ENCODE peak calls at places on chromosome 19, in four cellular contexts. N, W, S and R are unnamed samples.

GRCh38 chr19:12749938-12750521 is 1.6 kb upstream of the BEST2 start:
- DNase-seq in S (peak), N (no peak), W (no peak), R (peak)

GRCh38 chr19:51124729-51125128 is at the start of gene SIGLEC9:
- DNase-seq in S (no peak), N (no peak), W (no peak), R (no peak)

GRCh38 chr19:41085748-41086415 is 2.4 kb upstream of the CYP2A13 start:
- DNase-seq in S (no peak), N (no peak), W (no peak), R (no peak)

GRCh38 chr19:15589760-15590451 is 25.1 kb upstream of the CYP4F8 start:
- DNase-seq in W (no peak), N (no peak), S (no peak), R (no peak)

GRCh38 chr19:36849701-36850645 is 703 bp upstream of the ZNF345 start:
- DNase-seq in N (peak), W (peak), S (peak), R (peak)

GRCh38 chr19:40862785-40863184 is 12.5 kb upstream of the CYP2A6 start:
- DNase-seq in W (no peak), S (peak), N (no peak), R (no peak)

GRCh38 chr19:35601971-35602370 is 10.6 kb upstream of the HAUS5 start:
- DNase-seq in W (no peak), S (no peak), N (no peak), R (no peak)

GRCh38 chr19:3524075-3524842 is 14.7 kb upstream of the TEKTIP1 start:
- DNase-seq in S (no peak), N (no peak), W (no peak), R (no peak)

GRCh38 chr19:16161848-16162247 is 11.5 kb downstream of the CIB3 start:
- DNase-seq in S (peak), N (no peak), W (no peak), R (peak)

GRCh38 chr19:36528921-36529518 is 949 bp upstream of the ZNF260 start:
- DNase-seq in W (peak), N (peak), S (no peak), R (no peak)

GRCh38 chr19:21202865-21203494 is 61.1 kb downstream of the ZNF431 start:
- DNase-seq in S (peak), N (peak), W (peak), R (peak)

GRCh38 chr19:3238066-3238561 is 13.7 kb downstream of the CELF5 start:
- DNase-seq in W (no peak), S (no peak), N (no peak), R (no peak)

GRCh38 chr19:58439576-58440554 is at the start of gene ZNF132:
- DNase-seq in N (peak), S (peak), W (peak), R (peak)

GRCh38 chr19:18672606-18673337 is 10.7 kb upstream of the CRTC1 start:
- DNase-seq in S (peak), W (peak), N (peak), R (peak)

GRCh38 chr19:53102186-53102585 is 1.0 kb downstream of the ZNF160 start:
- DNase-seq in S (no peak), N (peak), W (no peak), R (no peak)

GRCh38 chr19:32388393-32388724 is 17.2 kb upstream of the DPY19L3 start:
- DNase-seq in W (no peak), S (no peak), N (no peak), R (no peak)

GRCh38 chr19:6099633-6100032 is 10.7 kb downstream of the RFX2 start:
- DNase-seq in W (no peak), N (no peak), S (no peak), R (no peak)
- H3K4me2 ChIP-seq in W (no peak), N (no peak), S (no peak), R (no peak)

GRCh38 chr19:29668746-29669609 is 3.7 kb downstream of the PLEKHF1 start:
- DNase-seq in S (no peak), N (no peak), W (no peak), R (no peak)
- H4K8ac ChIP-seq in S (no peak), N (no peak), W (no peak), R (no peak)

GRCh38 chr19:31261651-31262331 is 87.4 kb downstream of the TSHZ3 start:
- DNase-seq in S (peak), N (no peak), W (no peak), R (peak)
- H3K4me2 ChIP-seq in S (no peak), N (no peak), W (no peak), R (peak)

GRCh38 chr19:55382522-55383054 is 1.5 kb downstream of the TMEM238 start:
- DNase-seq in S (no peak), N (no peak), W (no peak), R (no peak)

GRCh38 chr19:55384576-55385235 is 614 bp upstream of the TMEM238 start:
- DNase-seq in W (no peak), S (no peak), N (no peak), R (no peak)

GRCh38 chr19:55383279-55383788 is 758 bp downstream of the TMEM238 start:
- DNase-seq in N (no peak), W (no peak), S (no peak), R (no peak)

GRCh38 chr19:55385236-55385748 is 440 bp upstream of the RPL28 start:
- DNase-seq in W (peak), N (peak), S (peak), R (peak)

DNA sequence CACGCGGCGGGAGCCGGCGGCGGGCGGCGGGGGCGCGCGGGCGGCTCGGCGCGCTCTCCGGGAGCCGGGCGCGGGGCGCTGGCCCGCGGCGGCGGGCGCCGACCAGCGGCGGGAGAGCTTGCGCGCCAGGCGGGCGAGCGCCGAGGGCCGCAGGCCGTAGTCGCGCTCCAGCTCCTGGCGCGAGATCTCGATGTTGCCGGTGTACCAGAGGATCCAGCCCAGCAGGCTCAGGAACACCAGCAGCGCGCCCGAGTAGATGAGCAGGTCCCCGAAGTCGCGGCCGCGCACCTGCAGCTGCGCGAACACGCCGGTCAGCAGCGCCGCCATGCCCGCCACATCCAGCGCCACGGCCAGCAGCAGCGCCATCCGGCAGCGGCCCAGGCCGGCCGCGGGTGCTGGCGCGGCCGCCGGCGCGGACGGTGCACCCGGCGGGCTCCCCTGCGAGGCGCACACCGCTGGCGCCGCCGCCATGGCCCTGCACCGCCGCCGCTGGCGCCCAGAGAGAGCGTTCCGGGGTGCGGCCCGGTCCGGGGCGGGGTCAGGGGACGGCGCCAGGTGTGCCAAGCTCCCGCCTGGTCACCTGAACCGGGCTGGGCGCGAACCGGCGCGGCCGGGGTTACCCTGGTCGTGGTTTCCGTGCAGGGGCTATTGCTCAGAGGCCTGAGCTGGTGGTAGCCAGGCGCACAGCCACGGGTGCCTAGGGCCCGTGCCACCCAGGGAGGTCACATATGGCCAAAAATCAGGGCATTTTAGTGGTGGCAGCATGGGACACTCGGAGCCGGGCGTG is at the start of gene TMEM238:
- DNase-seq in W (peak), N (peak), S (peak), R (peak)
- H4K8ac ChIP-seq in W (no peak), N (no peak), S (peak), R (peak)

GRCh38 chr19:47778089-47778953 is at the start of gene SELENOW:
- DNase-seq in W (peak), S (peak), N (peak), R (peak)

GRCh38 chr19:47779524-47780214 is 1.2 kb downstream of the SELENOW start:
- DNase-seq in W (no peak), N (no peak), S (peak), R (no peak)

GRCh38 chr19:47780215-47780551 is 1.7 kb downstream of the SELENOW start:
- DNase-seq in N (no peak), S (no peak), W (no peak), R (no peak)

GRCh38 chr19:47778954-47779351 is 450 bp downstream of the SELENOW start:
- DNase-seq in W (no peak), S (peak), N (no peak), R (no peak)

DNA sequence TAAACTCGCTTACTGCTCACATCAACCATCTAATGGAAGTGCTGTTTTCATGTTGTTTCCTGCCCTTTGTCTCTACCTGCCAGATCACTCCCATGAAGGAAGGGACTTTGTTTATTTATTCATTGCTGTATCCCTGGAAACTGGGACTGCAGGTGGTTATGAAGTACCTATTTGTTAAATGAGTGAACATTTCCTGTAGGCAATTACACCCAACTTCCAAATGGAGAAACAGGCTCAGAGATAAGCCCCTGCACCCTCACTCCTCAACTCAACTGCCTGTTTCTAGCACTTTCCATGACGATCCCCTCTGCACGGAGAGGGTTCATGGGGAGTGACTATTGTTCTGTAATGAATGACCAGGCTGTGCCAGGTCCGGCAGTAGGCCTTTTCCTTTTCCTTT is 1.9 kb upstream of the SELENOW start:
- DNase-seq in N (peak), S (peak), W (no peak), R (no peak)
- H3K4me2 ChIP-seq in N (no peak), S (no peak), W (no peak), R (no peak)